ENCODE peak calls at places on chromosomes 6 and 20, in four cellular contexts. I, C, Z and O are unnamed samples.

GRCh38 chr20:50120935-50121693 is 8.2 kb upstream of the UBE2V1 start:
- DNase-seq in I (peak; percentile 62), C (peak; percentile 78), Z (peak; percentile 59), O (no peak)

GRCh38 chr6:150252714-150253444 is 110.0 kb downstream of the PPP1R14C start:
- DNase-seq in I (no peak), Z (no peak), C (peak; percentile 60), O (no peak)

GRCh38 chr6:143426025-143426424 is 24.5 kb downstream of the ADAT2 start:
- DNase-seq in I (no peak), Z (peak; percentile 35), C (no peak), O (no peak)

GRCh38 chr20:3194617-3195280 is 9.7 kb downstream of the DDRGK1 start:
- DNase-seq in I (no peak), Z (no peak), C (no peak), O (no peak)

GRCh38 chr6:112253842-112254816 is at the start of gene LAMA4:
- DNase-seq in Z (peak; percentile 79), I (peak; percentile 64), C (peak; percentile 83), O (peak; percentile 72)

GRCh38 chr6:10686901-10687300 is 7.5 kb downstream of the C6orf52 start:
- DNase-seq in Z (no peak), C (no peak), I (no peak), O (no peak)

GRCh38 chr6:2768696-2769095 is 3.5 kb downstream of the WRNIP1 start:
- DNase-seq in I (no peak), Z (no peak), C (no peak), O (no peak)

GRCh38 chr6:136958168-136958567 is 36.1 kb downstream of the SLC35D3 start:
- DNase-seq in Z (no peak), C (no peak), I (no peak), O (no peak)

GRCh38 chr20:15030826-15031225 is 693.4 kb upstream of the FLRT3 start:
- DNase-seq in I (no peak), C (no peak), Z (no peak), O (no peak)

GRCh38 chr6:152721956-152722355 is 24.3 kb downstream of the MYCT1 start:
- DNase-seq in I (no peak), Z (no peak), C (peak; percentile 50), O (no peak)

GRCh38 chr20:51447765-51448148 is 94.8 kb downstream of the NFATC2 start:
- DNase-seq in I (no peak), C (no peak), Z (no peak), O (no peak)

GRCh38 chr20:51446656-51447055 is 95.9 kb downstream of the NFATC2 start:
- DNase-seq in Z (peak; percentile 61), I (peak; percentile 80), C (peak; percentile 88), O (no peak)

GRCh38 chr20:51446230-51446629 is 96.3 kb downstream of the NFATC2 start:
- DNase-seq in Z (no peak), C (peak; percentile 57), I (no peak), O (no peak)

GRCh38 chr20:51445591-51445990 is 96.9 kb downstream of the NFATC2 start:
- DNase-seq in C (no peak), I (no peak), Z (no peak), O (no peak)

DNA sequence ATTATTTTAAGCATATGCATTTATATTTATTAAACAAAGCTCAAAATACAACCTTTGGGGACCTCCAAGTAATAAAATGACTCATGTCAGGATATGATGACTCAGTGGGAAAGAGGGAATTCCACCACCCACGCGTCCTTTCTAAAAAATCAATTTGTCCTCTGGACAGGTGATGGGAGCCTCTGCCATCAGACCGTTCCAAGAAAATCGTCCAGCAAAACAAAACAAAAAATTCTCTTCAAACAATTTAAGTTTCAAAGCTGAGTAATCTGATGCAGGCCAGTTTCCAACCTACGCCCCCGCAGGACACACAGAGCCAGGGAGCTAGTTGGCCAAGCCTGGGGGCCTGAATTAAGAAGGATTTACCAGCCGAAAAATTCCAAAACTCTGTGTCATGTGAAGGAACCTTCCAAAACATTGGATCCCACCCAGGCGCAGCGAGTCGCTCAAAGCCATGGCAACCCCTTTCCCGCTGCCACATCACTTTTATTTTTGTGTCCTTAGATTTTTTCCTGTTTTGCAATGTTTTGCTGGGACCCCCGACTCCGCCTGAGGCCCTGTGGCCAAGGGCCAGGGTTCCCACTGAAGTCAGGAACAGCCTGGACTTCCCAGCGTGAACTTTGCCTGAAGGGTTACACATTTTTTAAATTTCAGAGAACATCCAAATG is 95.3 kb downstream of the NFATC2 start:
- DNase-seq in C (peak; percentile 100), Z (peak; percentile 95), I (peak; percentile 90), O (peak; percentile 82)
- H3K4me3 ChIP-seq in C (peak overlapping the region; percentile 50), Z (no peak overlapping the region), I (no peak overlapping the region), O (no peak overlapping the region)

GRCh38 chr6:31175961-31176360 is 5.5 kb upstream of the POU5F1 start:
- DNase-seq in C (peak; percentile 69), I (peak; percentile 54), Z (peak; percentile 57), O (no peak)

GRCh38 chr6:31179896-31180295 is 9.4 kb upstream of the POU5F1 start:
- DNase-seq in C (no peak), Z (no peak), I (no peak), O (no peak)

GRCh38 chr6:31179042-31179386 is 8.5 kb upstream of the POU5F1 start:
- DNase-seq in C (no peak), I (no peak), Z (no peak), O (no peak)

GRCh38 chr6:31178143-31179041 is 7.9 kb upstream of the POU5F1 start:
- DNase-seq in C (no peak), I (peak; percentile 29), Z (no peak), O (no peak)

DNA sequence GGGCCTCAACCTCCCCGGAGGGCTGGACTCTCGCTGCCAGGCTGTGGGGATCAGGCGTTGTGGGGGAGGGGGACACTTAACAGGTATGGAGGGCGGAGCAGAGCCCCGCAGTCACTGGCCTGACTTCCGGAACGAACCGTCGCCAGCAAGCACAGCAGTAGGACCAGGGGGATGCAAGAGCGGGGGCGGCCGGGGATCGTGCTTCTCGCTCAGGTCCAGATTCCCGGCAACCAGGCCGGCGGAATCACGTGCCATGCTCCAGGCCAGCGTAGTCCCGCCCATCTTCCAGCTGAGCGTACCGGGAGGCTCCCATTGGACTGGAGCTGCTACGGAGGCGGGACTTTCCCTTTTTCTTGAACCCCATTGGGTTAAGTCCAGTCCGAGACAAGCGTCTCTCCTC is 10.0 kb upstream of the POU5F1 start:
- DNase-seq in I (peak; percentile 87), Z (peak; percentile 76), C (no peak), O (no peak)
- H3K4me3 ChIP-seq in I (peak overlapping the region; percentile 64), Z (peak overlapping the region; percentile 58), C (no peak overlapping the region), O (no peak overlapping the region)

GRCh38 chr6:299050-299980 is 7.0 kb downstream of the DUSP22 start:
- DNase-seq in C (no peak), Z (no peak), I (peak; percentile 13), O (no peak)

GRCh38 chr6:296151-297122 is 4.2 kb downstream of the DUSP22 start:
- DNase-seq in Z (no peak), I (no peak), C (peak; percentile 9), O (peak; percentile 70)

GRCh38 chr6:298233-299049 is 6.2 kb downstream of the DUSP22 start:
- DNase-seq in I (peak; percentile 16), Z (no peak), C (no peak), O (no peak)

GRCh38 chr6:300026-300425 is 7.7 kb downstream of the DUSP22 start:
- DNase-seq in Z (no peak), I (no peak), C (no peak), O (no peak)

GRCh38 chr6:297571-298232 is 5.4 kb downstream of the DUSP22 start:
- DNase-seq in C (no peak), I (no peak), Z (no peak), O (peak; percentile 55)
- H3K4me3 ChIP-seq in C (no peak overlapping the region), I (no peak overlapping the region), Z (no peak overlapping the region), O (no peak overlapping the region)

GRCh38 chr6:85464722-85465150 is 14.9 kb downstream of the NT5E start:
- DNase-seq in C (peak; percentile 94), Z (peak; percentile 82), I (peak; percentile 68), O (no peak)
- H3K4me3 ChIP-seq in C (peak overlapping the region; percentile 54), Z (peak overlapping the region; percentile 8), I (no peak overlapping the region), O (no peak overlapping the region)

DNA sequence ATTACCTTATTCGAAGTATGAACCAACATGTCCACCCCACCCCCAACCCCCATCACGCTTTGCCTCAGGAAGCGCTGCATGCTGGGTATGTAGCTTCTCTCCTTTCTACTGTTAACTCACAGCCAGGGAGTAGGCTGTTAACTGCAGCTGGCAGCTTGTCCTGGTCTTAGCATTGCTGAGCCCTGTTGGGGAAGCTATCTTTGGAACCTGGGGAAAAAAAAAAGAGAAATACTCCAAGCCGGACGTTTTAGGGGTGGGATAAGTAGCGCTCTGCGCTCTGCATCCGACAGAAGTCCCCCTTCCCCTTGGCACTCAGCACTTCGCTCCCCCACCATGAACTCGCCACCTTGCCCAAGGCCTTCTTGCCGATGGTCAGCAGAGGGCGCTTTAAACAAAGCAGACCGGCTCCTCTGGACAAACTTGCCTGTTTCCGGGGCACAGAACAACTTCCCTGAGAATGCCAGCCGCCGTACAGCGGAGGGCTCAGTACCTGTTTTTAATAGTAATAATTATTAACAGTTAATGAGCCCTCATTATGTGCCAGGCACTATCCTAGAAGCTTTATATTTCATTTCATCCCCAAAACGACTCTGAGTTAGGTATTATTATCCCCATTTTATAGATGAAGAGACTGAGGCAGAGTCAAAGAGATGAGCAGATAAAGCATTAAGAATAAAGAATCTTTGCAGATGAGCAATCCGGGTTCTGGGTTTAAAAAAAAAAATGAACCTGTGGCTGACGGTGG is 35.2 kb upstream of the MDFI start:
- DNase-seq in C (peak; percentile 87), Z (peak; percentile 76), I (peak; percentile 85), O (peak; percentile 77)
- H3K4me3 ChIP-seq in C (peak overlapping the region; percentile 61), Z (no peak overlapping the region), I (no peak overlapping the region), O (no peak overlapping the region)

DNA sequence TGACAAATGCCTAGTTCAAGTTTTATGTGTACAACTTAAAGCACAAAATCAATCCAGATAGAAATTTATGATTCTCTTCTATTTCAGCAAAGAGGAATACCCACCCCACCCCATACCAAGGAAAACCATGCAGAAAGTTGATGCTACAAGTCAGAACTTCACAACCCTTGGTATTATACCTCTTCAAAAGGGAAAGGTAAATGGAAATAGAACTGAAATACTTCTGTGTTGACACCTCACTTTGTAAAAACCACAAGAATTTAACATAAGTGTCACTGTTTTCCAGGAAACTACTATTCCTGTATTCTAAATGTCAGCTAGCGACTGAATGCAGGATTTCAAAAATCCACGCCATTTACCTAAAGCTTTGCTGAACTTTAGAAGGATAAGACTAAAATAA is 3.7 kb downstream of the CPNE1 start:
- DNase-seq in C (peak; percentile 42), Z (peak; percentile 4), I (no peak), O (no peak)
- H3K4me3 ChIP-seq in C (peak overlapping the region; percentile 80), Z (no peak overlapping the region), I (no peak overlapping the region), O (no peak overlapping the region)

GRCh38 chr6:99619409-99619762 is 12.8 kb downstream of the PRDM13 start:
- DNase-seq in Z (no peak), I (no peak), C (no peak), O (no peak)

GRCh38 chr6:99614430-99615161 is 8.0 kb downstream of the PRDM13 start:
- DNase-seq in I (no peak), Z (no peak), C (peak; percentile 38), O (no peak)

GRCh38 chr6:99617131-99617530 is 10.5 kb downstream of the PRDM13 start:
- DNase-seq in I (no peak), C (no peak), Z (no peak), O (no peak)

GRCh38 chr6:99613705-99614429 is 7.2 kb downstream of the PRDM13 start:
- DNase-seq in Z (no peak), I (peak; percentile 14), C (peak; percentile 37), O (no peak)

GRCh38 chr6:99618649-99619408 is 12.2 kb downstream of the PRDM13 start:
- DNase-seq in Z (no peak), I (no peak), C (no peak), O (no peak)
- H3K4me3 ChIP-seq in Z (no peak overlapping the region), I (no peak overlapping the region), C (no peak overlapping the region), O (no peak overlapping the region)